ENCODE peak calls at places on chromosome 15, in eight cellular contexts. D, M, Z, F, E, U, Y and X are unnamed samples.

GRCh38 chr15:87419341-87419740 is 837.2 kb downstream of the NTRK3 start:
- DNase-seq in D (no peak), M (no peak), Z (no peak), F (no peak), E (no peak), U (peak), Y (no peak), X (no peak)

GRCh38 chr15:29978411-29979382 is 104.1 kb upstream of the GOLGA8J start:
- DNase-seq in D (peak), M (no peak), Z (peak), F (no peak), E (no peak), U (no peak), Y (no peak), X (no peak)

GRCh38 chr15:56832125-56832524 is 86.3 kb upstream of the TCF12 start:
- DNase-seq in D (peak), M (peak), Z (peak), F (no peak), E (peak), U (no peak), Y (no peak), X (no peak)

GRCh38 chr15:70036585-70037343 is 61.0 kb downstream of the TLE3 start:
- DNase-seq in D (no peak), M (no peak), Z (no peak), F (peak), E (no peak), U (no peak), Y (no peak), X (peak)

GRCh38 chr15:58952751-58953150 is 19.3 kb upstream of the SLTM start:
- DNase-seq in D (no peak), M (no peak), Z (peak), F (no peak), E (no peak), U (no peak), Y (no peak), X (no peak)

GRCh38 chr15:78063966-78064365 is 13.5 kb downstream of the TBC1D2B start:
- DNase-seq in D (no peak), M (no peak), Z (peak), F (no peak), E (no peak), U (no peak), Y (no peak), X (no peak)

GRCh38 chr15:31080618-31081017 is 20.9 kb downstream of the TRPM1 start:
- DNase-seq in D (peak), M (peak), Z (peak), F (no peak), E (peak), U (no peak), Y (no peak), X (peak)

GRCh38 chr15:76267077-76267476 is 44.2 kb downstream of the ETFA start:
- DNase-seq in D (no peak), M (no peak), Z (no peak), F (no peak), E (no peak), U (no peak), Y (no peak), X (no peak)

GRCh38 chr15:75368689-75369239 is 357 bp upstream of the MAN2C1 start:
- DNase-seq in D (no peak), M (no peak), Z (no peak), F (no peak), E (no peak), U (no peak), Y (no peak), X (no peak)

GRCh38 chr15:25691544-25692430 is 171.3 kb downstream of the ATP10A start:
- DNase-seq in D (no peak), M (no peak), Z (peak), F (no peak), E (no peak), U (no peak), Y (no peak), X (no peak)

GRCh38 chr15:59174161-59174845 is 32.3 kb upstream of the LDHAL6B start:
- DNase-seq in D (no peak), M (no peak), Z (no peak), F (no peak), E (no peak), U (no peak), Y (no peak), X (no peak)

GRCh38 chr15:42510258-42511009 is 15.0 kb downstream of the SNAP23 start:
- DNase-seq in D (no peak), M (no peak), Z (no peak), F (no peak), E (no peak), U (no peak), Y (no peak), X (no peak)

GRCh38 chr15:31338318-31338878 is 11.8 kb downstream of the KLF13 start:
- DNase-seq in D (peak), M (no peak), Z (peak), F (no peak), E (no peak), U (no peak), Y (no peak), X (peak)

GRCh38 chr15:83284563-83285283 is at the start of gene BNC1:
- DNase-seq in D (no peak), M (no peak), Z (no peak), F (no peak), E (no peak), U (no peak), Y (no peak), X (no peak)
- H3K4me3 ChIP-seq in D (peak), M (peak), Z (peak), F (no peak), E (peak), U (peak), Y (peak), X (no peak)

GRCh38 chr15:94154255-94154654 is 77.1 kb upstream of the MCTP2 start:
- DNase-seq in D (no peak), M (no peak), Z (no peak), F (no peak), E (no peak), U (no peak), Y (no peak), X (no peak)
- TF ChIP-seq CTCF in D (no peak), M (no peak), Z (no peak), F (peak), E (no peak), U (no peak), Y (no peak), X (peak)

GRCh38 chr15:64743691-64744090 is 31.7 kb downstream of the RBPMS2 start:
- DNase-seq in D (no peak), M (no peak), Z (no peak), F (no peak), E (no peak), U (no peak), Y (no peak), X (no peak)

GRCh38 chr15:64739216-64739976 is 36.0 kb downstream of the RBPMS2 start:
- DNase-seq in D (no peak), M (no peak), Z (no peak), F (no peak), E (no peak), U (no peak), Y (no peak), X (no peak)

GRCh38 chr15:64740361-64741170 is 34.8 kb downstream of the RBPMS2 start:
- DNase-seq in D (peak), M (peak), Z (peak), F (no peak), E (peak), U (peak), Y (no peak), X (no peak)

GRCh38 chr15:64742921-64743320 is 32.5 kb downstream of the RBPMS2 start:
- DNase-seq in D (no peak), M (no peak), Z (no peak), F (no peak), E (no peak), U (no peak), Y (no peak), X (no peak)

GRCh38 chr15:64742385-64742784 is 33.0 kb downstream of the RBPMS2 start:
- DNase-seq in D (no peak), M (no peak), Z (no peak), F (no peak), E (no peak), U (no peak), Y (no peak), X (no peak)
- H3K4me3 ChIP-seq in D (no peak), M (no peak), Z (no peak), F (no peak), E (no peak), U (no peak), Y (no peak), X (no peak)

GRCh38 chr15:98567951-98568350 is 80.4 kb upstream of the IGF1R start:
- DNase-seq in D (no peak), M (no peak), Z (no peak), F (no peak), E (no peak), U (no peak), Y (no peak), X (no peak)
- TF ChIP-seq CTCF in D (no peak), M (no peak), Z (no peak), F (no peak), E (no peak), U (no peak), Y (no peak), X (no peak)

GRCh38 chr15:94655249-94655648 is 423.9 kb downstream of the MCTP2 start:
- DNase-seq in D (no peak), M (no peak), Z (no peak), F (no peak), E (no peak), U (no peak), Y (no peak), X (no peak)

DNA sequence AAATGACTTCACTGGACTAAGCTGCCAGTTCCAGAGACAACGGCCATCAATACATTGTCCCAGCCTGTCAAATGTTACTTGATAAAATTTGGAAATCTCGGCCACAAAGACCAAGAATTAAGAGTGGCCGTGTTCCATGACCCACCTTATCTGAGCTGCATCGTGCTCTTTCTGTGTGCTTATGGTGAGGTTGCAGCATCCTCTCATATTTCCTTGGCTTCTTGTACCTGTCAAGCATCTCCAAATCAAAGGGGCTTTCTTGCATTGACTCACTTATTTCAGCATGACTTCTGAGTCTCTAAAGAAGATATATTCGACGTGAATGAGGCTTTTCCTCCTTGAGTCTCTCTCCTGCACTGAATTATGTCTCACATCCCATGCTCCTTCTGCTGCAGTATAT is 421.7 kb downstream of the MCTP2 start:
- DNase-seq in D (no peak), M (no peak), Z (no peak), F (no peak), E (no peak), U (no peak), Y (no peak), X (no peak)
- H3K4me3 ChIP-seq in D (no peak), M (no peak), Z (no peak), F (no peak), E (no peak), U (no peak), Y (no peak), X (no peak)

GRCh38 chr15:67882487-67883227 is 42.8 kb upstream of the RNU6-1 start:
- DNase-seq in D (peak), M (peak), Z (no peak), F (no peak), E (no peak), U (no peak), Y (no peak), X (peak)
- TF ChIP-seq CTCF in D (no peak), M (no peak), Z (no peak), F (no peak), E (no peak), U (no peak), Y (no peak), X (no peak)

GRCh38 chr15:92323480-92323879 is 70.2 kb upstream of the ST8SIA2 start:
- DNase-seq in D (no peak), M (no peak), Z (no peak), F (no peak), E (no peak), U (no peak), Y (no peak), X (no peak)
- H3K4me3 ChIP-seq in D (no peak), M (no peak), Z (no peak), F (no peak), E (no peak), U (no peak), Y (no peak), X (no peak)

DNA sequence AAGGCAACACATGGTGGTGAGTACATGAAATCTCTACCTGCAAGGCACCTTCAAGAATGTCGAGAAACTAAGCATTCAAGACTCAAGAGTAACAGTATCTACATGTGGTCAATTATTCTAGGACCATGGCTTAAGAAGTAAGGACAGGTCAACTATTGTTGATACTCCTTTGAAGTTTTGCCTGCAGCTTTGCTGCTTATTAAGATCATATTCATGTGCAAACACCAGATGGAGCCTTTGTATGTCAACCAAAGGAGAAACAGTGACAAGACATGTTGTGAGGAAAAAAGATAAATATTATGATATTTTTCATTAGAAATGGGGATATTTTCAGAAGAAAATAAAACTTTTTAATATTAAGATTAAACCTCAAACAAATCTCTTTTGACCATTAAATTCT is 52.3 kb upstream of the FGF7 start:
- DNase-seq in D (no peak), M (peak), Z (peak), F (no peak), E (no peak), U (no peak), Y (no peak), X (no peak)
- TF ChIP-seq CTCF in D (no peak), M (peak), Z (peak), F (no peak), E (no peak), U (peak), Y (peak), X (peak)